ENCODE peak calls at places on chromosomes 5 and 9, in nine cellular contexts. W, O, V, L, G, S, T, R and J are unnamed samples.

GRCh38 chr9:89750117-89750551 is 145.3 kb downstream of the GADD45G start:
- DNase-seq in W (no peak), O (peak), V (no peak), L (no peak), G (peak), S (no peak), T (no peak), R (no peak), J (no peak)

GRCh38 chr5:84724683-84725082 is 340.0 kb upstream of the EDIL3 start:
- DNase-seq in W (peak), O (no peak), V (no peak), L (no peak), G (no peak), S (no peak), T (no peak), R (no peak), J (no peak)

GRCh38 chr5:115170128-115170923 is 618 bp upstream of the TRIM36 start:
- DNase-seq in W (peak), O (peak), V (no peak), L (no peak), G (no peak), S (no peak), T (no peak), R (no peak), J (no peak)

GRCh38 chr9:107067715-107068416 is 204.9 kb downstream of the ZNF462 start:
- DNase-seq in W (no peak), O (no peak), V (no peak), L (peak), G (no peak), S (no peak), T (no peak), R (no peak), J (peak)

GRCh38 chr5:3182477-3182876 is 413.2 kb upstream of the IRX1 start:
- DNase-seq in W (no peak), O (no peak), V (no peak), L (no peak), G (no peak), S (no peak), T (no peak), R (no peak), J (no peak)

GRCh38 chr9:118459832-118460425 is 755.7 kb downstream of the TLR4 start:
- DNase-seq in W (no peak), O (no peak), V (no peak), L (no peak), G (no peak), S (no peak), T (no peak), R (no peak), J (no peak)

GRCh38 chr5:151288180-151288579 is 15.4 kb downstream of the SLC36A3 start:
- DNase-seq in W (no peak), O (no peak), V (no peak), L (no peak), G (no peak), S (peak), T (no peak), R (no peak), J (peak)

GRCh38 chr9:37036237-37037136 is 2.4 kb upstream of the PAX5 start:
- DNase-seq in W (peak), O (peak), V (peak), L (peak), G (peak), S (no peak), T (no peak), R (no peak), J (peak)

GRCh38 chr9:7967093-7967827 is 167.7 kb upstream of the DMAC1 start:
- DNase-seq in W (no peak), O (no peak), V (peak), L (no peak), G (no peak), S (no peak), T (no peak), R (no peak), J (no peak)

GRCh38 chr9:32251539-32251938 is 132.9 kb upstream of the ACO1 start:
- DNase-seq in W (peak), O (no peak), V (peak), L (peak), G (no peak), S (peak), T (peak), R (no peak), J (peak)

GRCh38 chr5:171421331-171422262 is 2.1 kb downstream of the FGF18 start:
- DNase-seq in W (no peak), O (peak), V (no peak), L (no peak), G (peak), S (no peak), T (no peak), R (no peak), J (no peak)

GRCh38 chr5:34804913-34805312 is 34.1 kb upstream of the TTC23L start:
- DNase-seq in W (no peak), O (no peak), V (no peak), L (no peak), G (no peak), S (no peak), T (no peak), R (no peak), J (no peak)

GRCh38 chr9:94034511-94034910 is 49.8 kb upstream of the PTPDC1 start:
- DNase-seq in W (no peak), O (no peak), V (no peak), L (no peak), G (no peak), S (no peak), T (no peak), R (no peak), J (no peak)

GRCh38 chr5:149341846-149342245 is 3.5 kb upstream of the GRPEL2 start:
- DNase-seq in W (no peak), O (no peak), V (no peak), L (no peak), G (no peak), S (no peak), T (no peak), R (no peak), J (no peak)

GRCh38 chr5:149348463-149348862 is 3.2 kb downstream of the GRPEL2 start:
- DNase-seq in W (no peak), O (no peak), V (no peak), L (no peak), G (no peak), S (no peak), T (no peak), R (no peak), J (no peak)

GRCh38 chr5:149345892-149346222 is 558 bp downstream of the GRPEL2 start:
- DNase-seq in W (peak), O (no peak), V (no peak), L (no peak), G (no peak), S (no peak), T (no peak), R (no peak), J (no peak)

GRCh38 chr5:149349382-149349781 is 4.1 kb downstream of the GRPEL2 start:
- DNase-seq in W (no peak), O (no peak), V (no peak), L (no peak), G (no peak), S (no peak), T (no peak), R (no peak), J (no peak)

GRCh38 chr5:149345147-149345891 is at the start of gene GRPEL2:
- DNase-seq in W (peak), O (peak), V (peak), L (peak), G (peak), S (peak), T (peak), R (peak), J (peak)
- TF ChIP-seq POLR2A in W (peak), O (peak), V (peak), L (peak), G (peak), S (peak), T (peak), R (peak), J (peak)

DNA sequence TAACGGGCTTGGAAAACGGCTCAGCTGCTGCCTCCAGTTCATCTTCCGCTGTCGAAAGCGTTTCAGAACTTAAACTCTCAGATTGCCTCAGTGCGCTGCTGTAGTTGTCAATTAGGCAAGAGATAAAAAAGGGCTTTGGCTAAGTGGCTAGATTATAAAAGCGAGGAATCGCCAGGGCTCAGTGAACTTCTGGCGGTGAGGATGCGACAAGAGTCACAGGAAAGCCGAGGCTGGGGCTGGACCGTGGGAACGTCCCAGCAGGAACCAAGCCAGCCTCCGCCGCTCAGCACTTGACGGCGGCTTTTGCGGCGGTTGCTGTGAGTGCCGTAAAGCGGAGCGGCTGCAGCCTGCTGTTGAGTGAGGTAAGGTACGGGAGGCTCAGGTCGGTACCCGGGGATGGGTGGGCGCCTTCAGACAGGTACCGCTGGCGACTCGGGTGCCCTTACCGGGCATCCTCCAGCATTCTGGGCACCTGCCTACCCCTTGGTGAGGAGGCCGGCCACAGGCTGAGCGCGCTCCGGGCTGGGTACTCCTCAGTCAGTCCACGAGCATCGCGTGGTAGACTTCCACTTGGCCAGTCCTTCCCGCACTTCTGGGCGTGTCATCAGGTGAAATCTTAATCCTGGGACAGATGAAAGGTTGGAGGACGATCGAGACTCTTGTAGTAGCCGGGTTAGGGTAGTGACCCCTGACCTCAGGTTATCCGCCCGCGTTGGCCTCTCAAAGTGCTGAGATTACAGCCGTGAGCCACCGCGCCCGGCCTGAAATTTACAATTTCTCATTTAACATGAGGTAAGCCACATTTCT is at the start of gene FKTN:
- DNase-seq in W (peak), O (peak), V (peak), L (peak), G (peak), S (peak), T (peak), R (peak), J (peak)
- TF ChIP-seq POLR2A in W (no peak), O (no peak), V (no peak), L (peak), G (no peak), S (peak), T (peak), R (peak), J (no peak)

GRCh38 chr9:112404367-112404979 is 24.6 kb downstream of the HSDL2 start:
- DNase-seq in W (peak), O (no peak), V (peak), L (no peak), G (no peak), S (no peak), T (no peak), R (no peak), J (no peak)
- TF ChIP-seq POLR2A in W (no peak), O (no peak), V (no peak), L (no peak), G (no peak), S (no peak), T (no peak), R (no peak), J (no peak)

GRCh38 chr5:141875022-141875740 is 3.0 kb downstream of the PCDH1 start:
- DNase-seq in W (no peak), O (peak), V (no peak), L (no peak), G (peak), S (no peak), T (no peak), R (no peak), J (no peak)

GRCh38 chr5:141876628-141877477 is 1.4 kb downstream of the PCDH1 start:
- DNase-seq in W (no peak), O (peak), V (peak), L (peak), G (no peak), S (no peak), T (no peak), R (no peak), J (peak)

GRCh38 chr5:141874262-141874964 is 3.8 kb downstream of the PCDH1 start:
- DNase-seq in W (no peak), O (peak), V (no peak), L (peak), G (peak), S (peak), T (no peak), R (no peak), J (no peak)

GRCh38 chr5:141877478-141878185 is 578 bp downstream of the PCDH1 start:
- DNase-seq in W (no peak), O (peak), V (peak), L (no peak), G (no peak), S (no peak), T (no peak), R (no peak), J (peak)

DNA sequence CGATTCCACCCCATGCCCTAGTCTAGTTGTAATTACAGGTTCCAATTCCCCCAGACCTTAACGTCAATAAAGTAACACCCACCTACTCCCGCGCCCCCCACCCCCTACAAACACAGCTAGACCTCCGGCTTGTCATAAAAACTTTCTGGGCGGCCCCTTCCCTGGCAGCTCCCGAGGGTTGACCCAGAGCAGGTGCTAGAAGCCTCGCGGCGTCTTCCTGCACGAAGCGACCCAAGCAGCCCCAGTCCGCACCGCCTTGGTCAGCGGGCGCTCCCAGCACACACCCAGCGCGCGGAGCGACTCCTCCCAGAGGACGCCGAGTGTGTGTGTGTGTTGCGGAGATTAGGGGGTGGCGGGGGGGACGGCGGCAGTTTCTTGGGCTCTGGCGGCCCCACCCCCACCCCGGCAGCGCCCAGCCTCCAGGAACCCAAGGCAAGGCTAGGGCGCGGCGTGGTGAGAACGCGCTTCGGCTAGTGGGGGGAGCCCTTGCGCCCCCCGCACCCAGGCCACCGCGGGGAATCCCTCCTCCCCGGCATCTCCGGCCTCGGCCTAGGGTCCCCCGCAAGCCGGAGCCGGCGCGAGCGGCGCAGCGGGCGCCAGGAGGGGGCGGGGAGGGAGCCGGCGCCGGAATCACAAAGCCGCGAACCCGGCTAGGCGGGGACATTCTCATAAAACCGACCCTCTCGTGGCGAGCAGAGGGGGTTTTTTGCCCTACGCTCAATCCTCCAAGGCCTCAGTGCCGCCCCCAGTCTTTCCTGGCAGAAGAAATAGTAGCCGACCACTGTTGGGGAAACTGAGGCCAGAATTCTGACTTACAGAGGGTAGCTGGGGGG is 2.2 kb downstream of the PCDH1 start:
- DNase-seq in W (no peak), O (peak), V (peak), L (peak), G (peak), S (no peak), T (no peak), R (peak), J (peak)
- TF ChIP-seq POLR2A in W (no peak), O (no peak), V (peak), L (peak), G (no peak), S (no peak), T (no peak), R (peak), J (peak)

DNA sequence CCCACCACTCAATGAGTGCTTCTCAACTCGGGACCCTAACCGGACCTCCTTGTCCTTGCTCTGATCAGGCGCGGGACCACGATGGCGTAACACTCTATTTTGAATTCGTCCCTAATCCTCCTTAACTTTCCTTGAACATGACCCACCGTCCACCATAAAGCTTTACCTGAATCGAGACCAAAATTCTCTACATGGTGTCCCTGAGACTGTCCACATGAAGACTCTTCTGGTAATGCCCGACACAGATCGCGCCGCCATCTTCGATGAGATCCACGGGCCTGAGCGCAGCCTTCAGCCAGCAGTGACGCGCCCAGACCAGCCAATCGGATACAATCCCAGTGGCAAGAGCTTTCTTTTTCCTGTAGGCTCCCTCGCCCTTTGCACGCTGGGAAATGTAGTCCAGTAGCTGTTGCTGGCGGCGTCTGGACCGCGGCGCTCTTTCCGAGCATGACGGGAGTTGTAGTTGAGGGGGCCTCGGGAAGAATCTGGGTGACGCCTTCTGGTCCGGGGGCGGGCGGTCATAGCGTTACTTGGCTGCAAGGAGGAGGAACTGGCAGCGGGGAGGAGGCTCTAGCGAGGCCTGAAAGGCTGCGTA is at the start of the genes MRPL50 and ZNF189:
- DNase-seq in W (peak), O (peak), V (peak), L (peak), G (peak), S (peak), T (peak), R (peak), J (peak)
- TF ChIP-seq POLR2A in W (peak), O (peak), V (peak), L (peak), G (peak), S (peak), T (peak), R (peak), J (peak)

GRCh38 chr9:133119461-133120342 is 1.3 kb downstream of the RALGDS start:
- DNase-seq in W (peak), O (no peak), V (no peak), L (no peak), G (no peak), S (no peak), T (no peak), R (no peak), J (peak)
- TF ChIP-seq POLR2A in W (no peak), O (no peak), V (no peak), L (no peak), G (no peak), S (no peak), T (peak), R (no peak), J (peak)

GRCh38 chr5:154858972-154859950 is 834 bp downstream of the CNOT8 start:
- DNase-seq in W (no peak), O (no peak), V (no peak), L (no peak), G (no peak), S (no peak), T (no peak), R (no peak), J (no peak)

GRCh38 chr5:154860123-154860522 is 1.7 kb downstream of the CNOT8 start:
- DNase-seq in W (peak), O (no peak), V (no peak), L (peak), G (no peak), S (peak), T (no peak), R (no peak), J (no peak)

GRCh38 chr5:154858251-154858971 is at the start of gene CNOT8:
- DNase-seq in W (peak), O (peak), V (peak), L (peak), G (peak), S (peak), T (peak), R (peak), J (peak)

GRCh38 chr5:154857091-154857533 is 1.3 kb upstream of the CNOT8 start:
- DNase-seq in W (no peak), O (no peak), V (peak), L (no peak), G (no peak), S (no peak), T (peak), R (no peak), J (peak)

DNA sequence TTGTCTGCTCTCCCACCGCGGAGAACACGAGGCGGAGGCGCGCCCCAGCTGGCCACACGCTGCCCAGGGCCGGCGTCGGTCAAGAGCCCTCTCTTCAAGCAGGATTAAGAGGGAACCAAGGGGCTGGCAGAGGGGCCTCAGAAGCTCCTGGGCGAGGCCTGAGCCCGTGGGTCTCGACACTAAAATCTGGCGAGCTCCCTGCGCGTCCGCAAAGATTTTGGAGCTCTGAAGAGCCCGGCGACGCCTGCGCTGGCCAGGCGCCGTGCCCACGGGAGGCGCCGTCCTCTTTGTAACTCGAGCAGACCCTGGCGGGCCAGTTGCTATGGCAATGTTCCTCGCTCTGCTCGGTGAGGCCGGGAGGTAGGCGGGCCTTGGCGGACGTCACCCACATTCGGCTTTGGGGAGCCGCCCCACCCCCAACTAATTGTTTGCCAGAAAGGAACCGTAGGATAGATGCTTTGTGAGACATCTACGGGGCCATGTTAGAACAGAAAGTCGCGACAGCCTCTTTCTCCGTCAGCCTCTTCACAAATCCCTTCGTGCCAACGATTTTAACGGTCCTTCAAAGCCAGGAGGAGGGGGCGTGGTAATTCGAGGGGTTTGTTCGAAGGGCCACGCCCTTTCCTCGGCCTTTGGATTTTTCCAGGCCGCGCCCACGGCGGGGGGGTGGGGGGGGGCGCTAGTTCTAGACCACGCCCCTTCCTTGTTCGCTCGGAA is 735 bp upstream of the CNOT8 start:
- DNase-seq in W (peak), O (peak), V (peak), L (peak), G (peak), S (peak), T (peak), R (peak), J (peak)
- TF ChIP-seq POLR2A in W (peak), O (no peak), V (peak), L (peak), G (peak), S (peak), T (no peak), R (peak), J (peak)

GRCh38 chr9:69035438-69036316 is at the start of gene FXN:
- DNase-seq in W (peak), O (peak), V (peak), L (peak), G (peak), S (peak), T (peak), R (peak), J (peak)
- TF ChIP-seq POLR2A in W (peak), O (no peak), V (peak), L (peak), G (peak), S (peak), T (peak), R (peak), J (peak)